ENCODE peak calls at places on chromosomes 13 and 19, in six cellular contexts. A is PC-3, D is Karpas-422, E is HCT116, P is MM.1S, W is SK-N-SH. C is an unnamed sample.
A peak's percentile ranks its signal among the peaks of the same experiment; 100 is the strongest.

GRCh38 chr19:17243854-17244617 is 1.7 kb downstream of the NR2F6 start:
- DNase-seq in A (peak; percentile 42), D (no peak), W (peak; percentile 71), P (no peak), E (no peak), C (peak; percentile 81)

GRCh38 chr19:21482863-21483276 is 22.5 kb upstream of the ZNF429 start:
- DNase-seq in A (peak; percentile 22), W (peak; percentile 81), E (peak; percentile 7), P (peak; percentile 31), D (peak; percentile 82), C (peak; percentile 33)

GRCh38 chr19:42286349-42287016 is 15.4 kb upstream of the PRR19 start:
- DNase-seq in A (no peak), P (no peak), W (peak; percentile 54), D (peak; percentile 61), E (no peak), C (peak; percentile 42)

GRCh38 chr13:50244913-50245574 is 229.8 kb downstream of the KCNRG start:
- DNase-seq in E (peak; percentile 79), A (peak; percentile 90), D (peak; percentile 56), W (no peak), P (no peak), C (peak; percentile 88)

GRCh38 chr13:107854880-107855279 is 360.5 kb downstream of the LIG4 start:
- DNase-seq in D (no peak), E (no peak), P (no peak), W (no peak), A (no peak), C (no peak)

GRCh38 chr19:53507523-53508442 is 30.2 kb upstream of the ZNF331 start:
- DNase-seq in E (no peak), P (no peak), W (no peak), D (no peak), A (peak; percentile 20), C (no peak)

GRCh38 chr13:76993021-76993420 is 1.1 kb downstream of the CLN5 start:
- DNase-seq in P (no peak), A (peak; percentile 9), E (no peak), D (no peak), W (no peak), C (peak; percentile 86)

GRCh38 chr19:55251296-55252081 is 7.3 kb downstream of the PPP6R1 start:
- DNase-seq in W (peak; percentile 9), P (no peak), D (peak; percentile 57), E (no peak), A (peak; percentile 87), C (peak; percentile 12)

GRCh38 chr13:30895773-30896172 is 10.3 kb upstream of the MEDAG start:
- DNase-seq in W (no peak), D (no peak), E (no peak), P (no peak), A (no peak), C (peak; percentile 95)

GRCh38 chr19:13015361-13016231 is 20.3 kb downstream of the NFIX start:
- DNase-seq in D (no peak), W (no peak), P (no peak), E (no peak), A (peak; percentile 74), C (peak; percentile 67)

GRCh38 chr13:46666727-46667456 is 113.9 kb downstream of the LRCH1 start:
- DNase-seq in P (peak; percentile 69), W (no peak), A (no peak), D (no peak), E (no peak), C (no peak)

GRCh38 chr19:42627916-42628315 is 33.2 kb upstream of the CEACAM8 start:
- DNase-seq in E (no peak), P (no peak), A (no peak), D (no peak), W (no peak), C (no peak)

GRCh38 chr13:43516401-43516826 is 270.4 kb downstream of the ENOX1 start:
- DNase-seq in A (no peak), D (no peak), P (no peak), W (no peak), E (no peak), C (peak; percentile 49)

GRCh38 chr19:31413353-31413752 is 64.1 kb upstream of the TSHZ3 start:
- DNase-seq in W (no peak), A (no peak), D (no peak), P (no peak), E (no peak), C (no peak)

GRCh38 chr19:31402931-31403330 is 53.7 kb upstream of the TSHZ3 start:
- DNase-seq in W (no peak), E (no peak), D (no peak), P (no peak), A (no peak), C (peak; percentile 46)

GRCh38 chr19:31406106-31406505 is 56.9 kb upstream of the TSHZ3 start:
- DNase-seq in W (no peak), E (no peak), A (no peak), D (no peak), P (no peak), C (no peak)

GRCh38 chr19:31408460-31409124 is 59.4 kb upstream of the TSHZ3 start:
- DNase-seq in D (no peak), W (no peak), P (no peak), A (peak; percentile 36), E (no peak), C (peak; percentile 90)
- H3K9me2 ChIP-seq in D (no peaks in the 10 kb centered on the region), W (no peaks in the 10 kb centered on the region), P (no peaks in the 10 kb centered on the region), A (no peaks in the 10 kb centered on the region), E (no peaks in the 10 kb centered on the region), C (no peaks in the 10 kb centered on the region)

DNA sequence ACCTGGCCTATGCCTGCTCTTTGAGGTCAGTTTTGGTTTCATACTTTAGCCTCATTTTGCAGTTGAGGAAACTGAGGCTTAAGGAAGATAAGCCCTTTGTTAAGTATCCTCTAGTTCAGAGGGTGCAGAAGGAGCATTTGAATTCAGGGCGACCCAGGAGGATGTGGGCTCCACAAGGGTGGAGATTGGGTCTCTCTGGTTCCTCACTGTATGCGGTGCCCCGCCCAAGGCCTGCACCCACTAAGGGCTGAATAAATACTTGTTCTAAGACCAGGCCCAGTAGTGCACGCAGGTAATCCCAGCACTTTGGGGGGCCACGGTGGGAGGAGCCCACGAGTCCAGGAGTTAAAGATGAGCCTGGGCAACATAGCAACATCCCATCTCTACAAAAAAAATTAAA is 768 bp upstream of the SLC44A2 start:
- DNase-seq in A (no peak), P (no peak), D (no peak), W (no peak), E (no peak), C (no peak)
- H3K9ac ChIP-seq in A (peak overlapping the region; percentile 73), P (no peak overlapping the region), D (no peak overlapping the region), W (peak overlapping the region; percentile 81), E (peak overlapping the region; percentile 98), C (peak overlapping the region; percentile 73)

GRCh38 chr19:38120471-38121030 is 103.5 kb downstream of the DPF1 start:
- DNase-seq in A (no peak), W (no peak), D (no peak), E (no peak), P (no peak), C (no peak)

GRCh38 chr19:38115264-38115802 is 108.7 kb downstream of the DPF1 start:
- DNase-seq in W (no peak), D (no peak), E (no peak), A (no peak), P (no peak), C (no peak)

GRCh38 chr19:38118176-38118575 is 105.8 kb downstream of the DPF1 start:
- DNase-seq in A (no peak), W (no peak), E (no peak), P (no peak), D (no peak), C (no peak)

GRCh38 chr19:38111898-38112297 is 112.1 kb downstream of the DPF1 start:
- DNase-seq in E (no peak), W (no peak), A (no peak), D (no peak), P (no peak), C (no peak)

GRCh38 chr19:38114651-38115050 is 109.4 kb downstream of the DPF1 start:
- DNase-seq in E (no peak), A (no peak), D (no peak), W (no peak), P (no peak), C (no peak)
- H2AFZ ChIP-seq in E (no peak overlapping the region), A (no peak overlapping the region), D (no peak overlapping the region), W (no peak overlapping the region), P (no peak overlapping the region), C (no peak overlapping the region)

DNA sequence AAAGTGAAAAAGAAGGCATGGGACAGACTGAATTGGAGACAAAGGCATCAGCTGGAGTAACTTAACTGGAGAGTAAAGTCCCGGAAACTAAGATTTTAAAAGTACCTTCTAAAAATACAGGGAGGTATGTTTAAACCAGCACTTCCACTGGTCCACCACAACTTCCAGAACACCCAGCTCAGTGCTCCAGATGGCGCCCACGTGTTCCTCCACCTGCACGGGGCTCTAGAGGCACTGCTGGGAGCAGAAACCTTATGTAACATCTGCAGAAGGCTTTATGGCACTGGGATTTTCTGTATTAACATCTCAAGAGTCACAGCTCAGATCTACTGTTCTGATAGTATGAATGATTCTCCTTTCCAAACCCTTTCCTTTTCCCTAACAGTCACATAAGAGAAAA is 252.1 kb downstream of the DCLK1 start:
- DNase-seq in P (peak; percentile 28), A (no peak), D (no peak), E (no peak), W (no peak), C (no peak)
- H3K9me2 ChIP-seq in P (no peaks in the 10 kb centered on the region), A (no peaks in the 10 kb centered on the region), D (no peaks in the 10 kb centered on the region), E (no peaks in the 10 kb centered on the region), W (no peaks in the 10 kb centered on the region), C (no peaks in the 10 kb centered on the region)

GRCh38 chr13:80040977-80041310 is 300.0 kb downstream of the SPRY2 start:
- DNase-seq in A (no peak), P (no peak), E (no peak), W (no peak), D (no peak), C (no peak)
- H3K9ac ChIP-seq in A (peak overlapping the region; percentile 57), P (no peak overlapping the region), E (no peak overlapping the region), W (no peak overlapping the region), D (no peak overlapping the region), C (no peak overlapping the region)

GRCh38 chr19:11381535-11382369 is 2.4 kb downstream of the EPOR start:
- DNase-seq in W (peak; percentile 82), E (peak; percentile 90), A (peak; percentile 99), D (peak; percentile 99), P (peak; percentile 92), C (peak; percentile 95)

GRCh38 chr19:11384778-11385129 is 640 bp upstream of the EPOR start:
- DNase-seq in D (no peak), E (no peak), W (no peak), A (no peak), P (no peak), C (no peak)

GRCh38 chr19:11380653-11381534 is 3.2 kb downstream of the EPOR start:
- DNase-seq in A (peak; percentile 99), D (peak; percentile 99), W (peak; percentile 95), E (peak; percentile 97), P (peak; percentile 98), C (peak; percentile 97)

GRCh38 chr19:11383706-11384048 is 437 bp downstream of the EPOR start:
- DNase-seq in A (no peak), P (no peak), E (no peak), W (no peak), D (no peak), C (no peak)

GRCh38 chr19:11382898-11383705 is 1.0 kb downstream of the EPOR start:
- DNase-seq in D (peak; percentile 58), A (peak; percentile 68), P (no peak), W (peak; percentile 74), E (peak; percentile 60), C (peak; percentile 55)
- H2AFZ ChIP-seq in D (no peak overlapping the region), A (peak overlapping the region; percentile 83), P (no peak overlapping the region), W (peak overlapping the region; percentile 4), E (no peak overlapping the region), C (peak overlapping the region; percentile 34)

GRCh38 chr13:110436276-110436675 is 125.2 kb downstream of the RAB20 start:
- DNase-seq in E (no peak), W (no peak), P (no peak), D (no peak), A (no peak), C (no peak)
- H3K9me2 ChIP-seq in E (no peaks in the 10 kb centered on the region), W (no peaks in the 10 kb centered on the region), P (no peaks in the 10 kb centered on the region), D (no peaks in the 10 kb centered on the region), A (no peaks in the 10 kb centered on the region), C (no peaks in the 10 kb centered on the region)

C was measured in GM23248.